ENCODE peak calls at places on chromosomes 12 and 14, in seven cellular contexts. Q is T-cell, L is AG20443, Y is RWPE1, N is AG09309, R is nephron progenitor cell, P is occipital lobe. Z is an unnamed sample.

GRCh38 chr14:100722367-100722766 is 4.3 kb upstream of the DLK1 start:
- DNase-seq in R (no peak), L (no peak), Y (no peak), N (no peak), P (no peak), Q (no peak), Z (no peak)

GRCh38 chr14:105474478-105475268 is at the start of gene CRIP2:
- DNase-seq in P (no peak), L (peak; percentile 92), Y (peak; percentile 77), Q (no peak), N (no peak), R (peak; percentile 72), Z (peak; percentile 77)

GRCh38 chr12:16531623-16532022 is 74.3 kb downstream of the LMO3 start:
- DNase-seq in P (no peak), L (no peak), R (no peak), Y (peak; percentile 7), N (no peak), Q (no peak), Z (no peak)

GRCh38 chr14:54392131-54392859 is 4.5 kb upstream of the CDKN3 start:
- DNase-seq in L (no peak), Y (no peak), Q (no peak), N (no peak), P (no peak), R (no peak), Z (no peak)

GRCh38 chr12:96400631-96401060 is 407 bp upstream of the CDK17 start:
- DNase-seq in Q (no peak), P (no peak), R (no peak), L (peak; percentile 14), N (no peak), Y (no peak), Z (no peak)

GRCh38 chr12:532908-533565 is 73.3 kb downstream of the B4GALNT3 start:
- DNase-seq in P (no peak), L (peak; percentile 95), Q (no peak), N (peak; percentile 85), Y (peak; percentile 44), R (no peak), Z (no peak)

GRCh38 chr12:55743131-55743921 is 404 bp downstream of the GDF11 start:
- DNase-seq in Q (peak; percentile 63), Y (peak; percentile 46), N (no peak), R (peak; percentile 84), L (peak; percentile 82), P (peak; percentile 74), Z (peak; percentile 45)

GRCh38 chr14:95895720-95896119 is 19.1 kb downstream of the TUNAR start:
- DNase-seq in L (no peak), Y (peak; percentile 32), N (no peak), Q (no peak), R (peak; percentile 15), P (no peak), Z (no peak)

GRCh38 chr12:3282271-3282670 is 205.1 kb downstream of the TSPAN9 start:
- DNase-seq in Q (no peak), L (no peak), Y (no peak), N (no peak), R (no peak), P (no peak), Z (no peak)

GRCh38 chr14:35365130-35366047 is 39.2 kb downstream of the NFKBIA start:
- DNase-seq in R (no peak), P (peak; percentile 42), Y (peak; percentile 65), L (peak; percentile 88), Q (peak; percentile 33), N (no peak), Z (peak; percentile 38)

GRCh38 chr12:67241482-67241881 is 27.7 kb upstream of the CAND1 start:
- DNase-seq in Q (no peak), N (peak; percentile 5), Y (no peak), P (no peak), L (peak; percentile 26), R (no peak), Z (no peak)

GRCh38 chr12:57107456-57107855 is 3.7 kb downstream of the STAT6 start:
- DNase-seq in R (no peak), Q (no peak), P (no peak), Y (no peak), N (no peak), L (no peak), Z (no peak)

GRCh38 chr12:129887047-129887568 is 16.7 kb downstream of the TMEM132D start:
- DNase-seq in Y (no peak), R (peak; percentile 35), Q (no peak), P (no peak), L (no peak), N (no peak), Z (no peak)

GRCh38 chr12:60197589-60197988 is 601.8 kb downstream of the SLC16A7 start:
- DNase-seq in R (no peak), N (peak; percentile 24), L (peak; percentile 25), Q (no peak), P (no peak), Y (no peak), Z (no peak)

GRCh38 chr12:115771065-115771464 is 506.4 kb downstream of the MED13L start:
- DNase-seq in Y (no peak), P (no peak), Q (no peak), L (peak; percentile 22), N (no peak), R (peak; percentile 8), Z (no peak)

GRCh38 chr12:122473543-122474323 is 27.0 kb downstream of the ZCCHC8 start:
- DNase-seq in R (no peak), N (no peak), P (no peak), Q (no peak), Y (peak; percentile 49), L (peak; percentile 24), Z (no peak)

GRCh38 chr12:108215458-108215857 is 86.4 kb downstream of the WSCD2 start:
- DNase-seq in Q (no peak), L (no peak), N (no peak), R (no peak), Y (no peak), P (no peak), Z (no peak)

GRCh38 chr14:95361373-95362179 is 41.9 kb upstream of the CLMN start:
- DNase-seq in Y (no peak), P (peak; percentile 6), Q (no peak), N (no peak), R (peak; percentile 35), L (peak; percentile 41), Z (no peak)

GRCh38 chr14:72970824-72971434 is 44.7 kb downstream of the DCAF4 start:
- DNase-seq in N (no peak), Q (no peak), L (no peak), Y (no peak), R (peak; percentile 29), P (no peak), Z (no peak)

GRCh38 chr12:131928080-131928764 is 854 bp upstream of the PUS1 start:
- DNase-seq in Q (no peak), Y (no peak), L (no peak), N (no peak), P (no peak), R (no peak), Z (no peak)

GRCh38 chr12:68007023-68007422 is 17.8 kb downstream of the IFNG-AS1 start:
- DNase-seq in L (no peak), N (no peak), Q (no peak), R (no peak), Y (no peak), P (no peak), Z (no peak)

GRCh38 chr12:93127582-93128331 is 198.7 kb upstream of the EEA1 start:
- DNase-seq in L (no peak), N (peak; percentile 81), R (no peak), Y (peak; percentile 60), Q (no peak), P (no peak), Z (peak; percentile 78)

GRCh38 chr12:106903241-106903950 is 52.3 kb upstream of the TMEM263 start:
- DNase-seq in L (peak; percentile 94), N (no peak), P (no peak), Q (peak; percentile 79), R (peak; percentile 94), Y (peak; percentile 88), Z (peak; percentile 71)

GRCh38 chr14:50521912-50522341 is 10.4 kb downstream of the MAP4K5 start:
- DNase-seq in P (no peak), L (no peak), Y (no peak), N (no peak), R (no peak), Q (no peak), Z (no peak)

GRCh38 chr14:99146991-99147740 is 124.8 kb downstream of the BCL11B start:
- DNase-seq in R (no peak), N (no peak), P (no peak), Y (no peak), Q (no peak), L (no peak), Z (no peak)

GRCh38 chr14:64614214-64614613 is 64.5 kb downstream of the PPP1R36 start:
- DNase-seq in P (no peak), Q (no peak), N (no peak), R (no peak), L (no peak), Y (no peak), Z (no peak)